ENCODE peak calls at places on chromosome 6, in seven cellular contexts. E is Panc1; A is CD8-positive, alpha-beta memory T cell; W is A549; G is right cardiac atrium; J is CD8-positive, alpha-beta T cell; H is thoracic aorta. V is an unnamed sample.

GRCh38 chr6:141946502-141946901 is 186.2 kb upstream of the GJE1 start:
- DNase-seq in H (no peak), A (no peak), J (no peak), G (no peak), W (no peak), E (no peak), V (no peak)

GRCh38 chr6:150930816-150931215 is 65.3 kb downstream of the MTHFD1L start:
- DNase-seq in J (no peak), G (no peak), E (no peak), A (no peak), H (no peak), W (peak; percentile 13), V (no peak)

GRCh38 chr6:108406943-108407342 is 112.1 kb downstream of the AFG1L start:
- DNase-seq in W (no peak), A (no peak), E (no peak), G (no peak), J (no peak), H (no peak), V (no peak)

GRCh38 chr6:112086744-112087135 is 542 bp downstream of the TUBE1 start:
- DNase-seq in H (no peak), E (no peak), A (no peak), W (peak; percentile 51), G (no peak), J (no peak), V (no peak)

GRCh38 chr6:136923116-136923953 is 1.2 kb downstream of the SLC35D3 start:
- DNase-seq in J (no peak), G (peak; percentile 38), E (no peak), W (no peak), A (no peak), H (no peak), V (no peak)

GRCh38 chr6:42498473-42499128 is 46.9 kb upstream of the TRERF1 start:
- DNase-seq in A (no peak), W (no peak), J (no peak), H (no peak), G (peak; percentile 84), E (no peak), V (no peak)

GRCh38 chr6:150940951-150941350 is 75.4 kb downstream of the MTHFD1L start:
- DNase-seq in W (no peak), A (no peak), H (no peak), E (no peak), J (no peak), G (no peak), V (no peak)

GRCh38 chr6:157966990-157967389 is 14.7 kb upstream of the SYNJ2 start:
- DNase-seq in W (no peak), J (no peak), A (no peak), H (no peak), E (no peak), G (no peak), V (no peak)

GRCh38 chr6:28597217-28597835 is 71.6 kb downstream of the GPX5 start:
- DNase-seq in E (peak; percentile 96), W (peak; percentile 86), H (no peak), J (no peak), A (no peak), G (peak; percentile 47), V (no peak)

GRCh38 chr6:157669747-157670216 is 153.3 kb upstream of the SNX9 start:
- DNase-seq in G (peak; percentile 96), A (no peak), J (no peak), E (no peak), W (peak; percentile 27), H (peak; percentile 33), V (no peak)

GRCh38 chr6:13478525-13478962 is 8.9 kb downstream of the GFOD1 start:
- DNase-seq in A (no peak), J (no peak), H (no peak), G (no peak), W (no peak), E (no peak), V (no peak)

GRCh38 chr6:69276204-69276603 is 520.6 kb downstream of the LMBRD1 start:
- DNase-seq in E (no peak), J (no peak), A (no peak), W (no peak), G (no peak), H (no peak), V (no peak)

GRCh38 chr6:129345890-129346289 is 364.1 kb downstream of the ARHGAP18 start:
- DNase-seq in G (no peak), A (no peak), W (no peak), E (no peak), J (no peak), H (no peak), V (no peak)

GRCh38 chr6:150176152-150176551 is 33.3 kb downstream of the PPP1R14C start:
- DNase-seq in E (no peak), A (no peak), W (no peak), G (peak; percentile 82), H (no peak), J (no peak), V (no peak)

GRCh38 chr6:30490031-30490876 is 945 bp downstream of the HLA-E start:
- DNase-seq in E (no peak), A (peak; percentile 75), J (peak; percentile 74), G (peak; percentile 88), W (peak; percentile 38), H (no peak), V (peak; percentile 62)

GRCh38 chr6:169371344-169372144 is 117.9 kb upstream of the THBS2 start:
- DNase-seq in A (no peak), G (no peak), J (no peak), E (peak; percentile 28), W (peak; percentile 46), H (no peak), V (no peak)

GRCh38 chr6:108127826-108128225 is 38.0 kb upstream of the NR2E1 start:
- DNase-seq in J (no peak), E (peak; percentile 93), H (no peak), G (no peak), A (no peak), W (peak; percentile 89), V (no peak)

GRCh38 chr6:155212616-155213380 is 51.0 kb upstream of the CLDN20 start:
- DNase-seq in G (no peak), H (no peak), A (no peak), J (no peak), E (no peak), W (no peak), V (no peak)

GRCh38 chr6:33619166-33619565 is 2.0 kb upstream of the ITPR3 start:
- DNase-seq in E (no peak), G (no peak), W (no peak), J (no peak), A (no peak), H (no peak), V (no peak)

GRCh38 chr6:109373762-109374161 is 8.5 kb downstream of the CD164 start:
- DNase-seq in E (no peak), H (no peak), W (no peak), J (no peak), G (no peak), A (no peak), V (no peak)

GRCh38 chr6:75368151-75368779 is 83.7 kb upstream of the TMEM30A start:
- DNase-seq in E (no peak), A (no peak), J (no peak), W (peak; percentile 96), H (no peak), G (peak; percentile 50), V (no peak)

GRCh38 chr6:125732398-125732797 is 17.0 kb upstream of the HEY2 start:
- DNase-seq in J (no peak), W (no peak), E (no peak), H (no peak), G (no peak), A (no peak), V (no peak)

GRCh38 chr6:31814677-31815024 is 432 bp downstream of the HSPA1L start:
- DNase-seq in A (peak; percentile 75), W (peak; percentile 96), J (peak; percentile 60), G (peak; percentile 98), H (peak; percentile 96), E (peak; percentile 92), V (peak; percentile 33)

GRCh38 chr6:8664700-8665099 is 229.4 kb upstream of the SLC35B3 start:
- DNase-seq in J (no peak), A (no peak), E (no peak), W (no peak), G (no peak), H (no peak), V (no peak)
- H3K9me3 ChIP-seq in J (no peaks in the 10 kb centered on the region), A (no peaks in the 10 kb centered on the region), E (no peaks in the 10 kb centered on the region), W (no peaks in the 10 kb centered on the region), G (no peaks in the 10 kb centered on the region), H (no peaks in the 10 kb centered on the region), V (no peaks in the 10 kb centered on the region)

GRCh38 chr6:147297663-147298313 is 93.6 kb downstream of the STXBP5 start:
- DNase-seq in A (no peak), G (no peak), W (no peak), H (no peak), J (no peak), E (no peak), V (no peak)
- H3K9me3 ChIP-seq in A (peaks cover 8% of the 10 kb centered on the region), G (no peaks in the 10 kb centered on the region), W (peaks cover 23% of the 10 kb centered on the region), H (no peaks in the 10 kb centered on the region), J (no peaks in the 10 kb centered on the region), E (peaks cover 31% of the 10 kb centered on the region), V (peaks cover 11% of the 10 kb centered on the region)

DNA sequence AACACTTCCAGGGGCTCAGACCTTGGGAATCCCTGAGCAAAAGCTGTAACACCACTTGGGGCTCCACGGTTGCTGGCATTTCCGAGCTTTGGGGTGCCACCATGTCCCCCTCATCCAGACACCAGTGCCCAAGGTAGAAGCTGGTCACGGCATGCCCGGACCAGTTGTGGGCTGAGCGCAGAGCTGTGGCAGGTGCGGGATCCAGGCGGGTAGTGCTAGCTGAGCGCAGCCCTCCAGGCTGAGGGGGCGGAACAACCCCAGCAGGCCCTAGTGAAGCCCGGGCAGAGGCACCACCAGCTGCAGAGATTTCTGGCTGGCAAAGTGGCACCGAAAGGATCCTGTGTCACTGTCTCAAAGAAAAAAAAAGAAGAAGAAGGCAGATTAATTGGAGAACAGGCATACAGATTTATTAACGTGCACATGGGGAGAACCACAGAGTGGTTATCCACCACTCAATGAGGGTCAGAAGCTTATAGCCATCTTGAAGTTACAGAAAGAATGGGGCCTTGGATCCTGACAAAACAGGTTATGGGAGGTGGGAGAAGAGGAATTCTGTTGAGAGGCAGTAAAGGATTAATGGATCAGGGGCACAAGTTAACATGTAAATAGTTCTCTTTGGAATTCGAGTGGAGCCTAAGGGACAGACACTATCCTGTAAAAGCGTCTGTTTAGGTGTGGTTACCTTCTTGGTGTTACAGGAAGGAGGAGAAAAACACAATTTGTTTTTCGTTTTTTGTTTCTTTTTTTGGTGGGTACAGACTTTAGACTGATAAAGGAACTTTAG is 107.5 kb downstream of the CD24 start:
- DNase-seq in W (no peak), E (no peak), J (no peak), H (no peak), G (no peak), A (no peak), V (no peak)
- H3K9me3 ChIP-seq in W (peaks cover 21% of the 10 kb centered on the region), E (no peaks in the 10 kb centered on the region), J (no peaks in the 10 kb centered on the region), H (no peaks in the 10 kb centered on the region), G (no peaks in the 10 kb centered on the region), A (no peaks in the 10 kb centered on the region), V (no peaks in the 10 kb centered on the region)

GRCh38 chr6:351011-351866 is 40.3 kb upstream of the IRF4 start:
- DNase-seq in W (no peak), G (peak; percentile 55), A (no peak), H (no peak), J (no peak), E (no peak), V (no peak)
- H3K9me3 ChIP-seq in W (no peaks in the 10 kb centered on the region), G (no peaks in the 10 kb centered on the region), A (no peaks in the 10 kb centered on the region), H (no peaks in the 10 kb centered on the region), J (no peaks in the 10 kb centered on the region), E (no peaks in the 10 kb centered on the region), V (no peaks in the 10 kb centered on the region)

V was measured in T-helper 17 cell.